ENCODE peak calls at places on chromosomes 7 and 10, in ten cellular contexts. E, H, K, P, R, A, Q, B, V and L are unnamed samples.
A peak's percentile ranks its signal among the peaks of the same experiment; 100 is the strongest.

GRCh38 chr10:69421611-69422308 is 5.0 kb upstream of the TACR2 start:
- DNase-seq in K (no peak), E (peak; percentile 76), B (no peak), A (no peak), P (no peak), Q (no peak), R (no peak), H (no peak), V (peak; percentile 80), L (no peak)

GRCh38 chr10:14905890-14906289 is 27.2 kb downstream of the SUV39H2 start:
- DNase-seq in B (no peak), Q (no peak), E (no peak), P (no peak), A (no peak), H (no peak), K (no peak), V (no peak), R (no peak), L (no peak)

GRCh38 chr10:46171661-46172060 is 115.1 kb upstream of the ANTXRL start:
- DNase-seq in Q (no peak), P (no peak), K (no peak), B (no peak), R (no peak), E (no peak), V (no peak), A (no peak), H (no peak), L (no peak)

GRCh38 chr7:159159731-159160130 is 15.1 kb upstream of the VIPR2 start:
- DNase-seq in P (no peak), K (no peak), E (no peak), R (no peak), B (no peak), H (no peak), A (no peak), V (no peak), Q (no peak), L (no peak)

GRCh38 chr7:128868624-128869137 is 6.0 kb downstream of the ATP6V1F start:
- DNase-seq in K (no peak), H (no peak), E (no peak), P (no peak), R (no peak), B (no peak), A (no peak), Q (no peak), V (no peak), L (no peak)

GRCh38 chr10:12728569-12728968 is 272.9 kb downstream of the CCDC3 start:
- DNase-seq in R (no peak), Q (no peak), A (no peak), B (no peak), H (no peak), V (no peak), P (no peak), E (no peak), K (peak; percentile 68), L (no peak)

GRCh38 chr10:4088354-4089066 is 303.5 kb upstream of the KLF6 start:
- DNase-seq in K (no peak), Q (no peak), H (no peak), E (no peak), R (no peak), A (no peak), P (no peak), V (no peak), B (no peak), L (no peak)

GRCh38 chr7:80224416-80224815 is 89.8 kb downstream of the GNAI1 start:
- DNase-seq in V (no peak), H (no peak), R (no peak), P (no peak), B (no peak), A (no peak), K (no peak), E (no peak), Q (no peak), L (no peak)

GRCh38 chr10:129523723-129524316 is 56.8 kb downstream of the MGMT start:
- DNase-seq in B (no peak), R (no peak), V (no peak), H (no peak), P (no peak), Q (no peak), A (no peak), K (no peak), E (no peak), L (no peak)

GRCh38 chr10:126508535-126509040 is 120.3 kb upstream of the ADAM12 start:
- DNase-seq in P (no peak), R (no peak), H (no peak), K (no peak), E (no peak), A (no peak), V (no peak), Q (no peak), B (no peak), L (no peak)

GRCh38 chr7:75889826-75890225 is 11.0 kb downstream of the RHBDD2 start:
- DNase-seq in H (no peak), R (no peak), P (no peak), E (no peak), A (no peak), Q (no peak), K (peak; percentile 78), V (no peak), B (no peak), L (no peak)

GRCh38 chr7:131027287-131027773 is 293.3 kb upstream of the KLF14 start:
- DNase-seq in B (peak; percentile 63), H (no peak), Q (no peak), A (no peak), V (peak; percentile 50), P (peak; percentile 49), E (peak; percentile 30), K (peak; percentile 45), R (peak; percentile 39), L (no peak)

GRCh38 chr7:66467887-66468286 is 160.8 kb upstream of the KCTD7 start:
- DNase-seq in P (no peak), A (no peak), E (no peak), Q (no peak), R (no peak), V (no peak), K (no peak), B (no peak), H (no peak), L (no peak)

GRCh38 chr10:82463165-82463564 is 588.2 kb downstream of the NRG3 start:
- DNase-seq in R (no peak), Q (no peak), K (no peak), B (no peak), E (no peak), A (no peak), P (no peak), H (no peak), V (no peak), L (no peak)

GRCh38 chr10:34018811-34019210 is 684.3 kb upstream of the NRP1 start:
- DNase-seq in H (no peak), Q (no peak), V (no peak), P (no peak), B (no peak), E (no peak), A (no peak), K (no peak), R (no peak), L (no peak)

GRCh38 chr10:29616542-29616941 is 18.2 kb downstream of the SVIL start:
- DNase-seq in K (no peak), E (no peak), V (no peak), P (no peak), R (no peak), Q (no peak), H (no peak), A (peak; percentile 60), B (no peak), L (no peak)
- H3K4me1 ChIP-seq in K (peaks cover 10% of the 10 kb centered on the region), E (peaks cover 50% of the 10 kb centered on the region), V (peaks cover 18% of the 10 kb centered on the region), P (no peaks in the 10 kb centered on the region), R (no peaks in the 10 kb centered on the region), Q (no peaks in the 10 kb centered on the region), H (peaks cover 12% of the 10 kb centered on the region), A (peaks cover 10% of the 10 kb centered on the region), B (peaks cover 34% of the 10 kb centered on the region), L (peaks cover 49% of the 10 kb centered on the region)

GRCh38 chr10:51694369-51694768 is 5.0 kb downstream of the CSTF2T start:
- DNase-seq in B (no peak), V (no peak), H (no peak), R (no peak), K (no peak), E (no peak), P (no peak), Q (no peak), A (no peak), L (no peak)
- H3K4me1 ChIP-seq in B (peaks cover 13% of the 10 kb centered on the region), V (peaks cover 11% of the 10 kb centered on the region), H (no peaks in the 10 kb centered on the region), R (peaks cover 14% of the 10 kb centered on the region), K (peaks cover 14% of the 10 kb centered on the region), E (peaks cover 53% of the 10 kb centered on the region), P (peaks cover 49% of the 10 kb centered on the region), Q (peaks cover 28% of the 10 kb centered on the region), A (peaks cover 7% of the 10 kb centered on the region), L (peaks cover 11% of the 10 kb centered on the region)

GRCh38 chr10:72067463-72068125 is 20.8 kb downstream of the SPOCK2 start:
- DNase-seq in Q (no peak), R (no peak), B (no peak), H (no peak), K (no peak), V (no peak), E (no peak), P (no peak), A (no peak), L (no peak)
- H3K4me1 ChIP-seq in Q (no peaks in the 10 kb centered on the region), R (peaks cover 2% of the 10 kb centered on the region), B (no peaks in the 10 kb centered on the region), H (peaks cover 13% of the 10 kb centered on the region), K (peaks cover 3% of the 10 kb centered on the region), V (peaks cover 3% of the 10 kb centered on the region), E (peaks cover 29% of the 10 kb centered on the region), P (peaks cover 17% of the 10 kb centered on the region), A (peaks cover 4% of the 10 kb centered on the region), L (no peaks in the 10 kb centered on the region)

GRCh38 chr7:6482307-6482706 is 34.6 kb upstream of the DAGLB start:
- DNase-seq in K (no peak), B (no peak), R (no peak), Q (no peak), A (peak; percentile 59), H (no peak), V (no peak), P (no peak), E (no peak), L (no peak)

GRCh38 chr7:6482743-6483119 is 35.0 kb upstream of the DAGLB start:
- DNase-seq in K (no peak), R (no peak), B (no peak), A (no peak), V (no peak), E (no peak), P (no peak), H (no peak), Q (no peak), L (no peak)

GRCh38 chr7:6480323-6480660 is 32.5 kb upstream of the DAGLB start:
- DNase-seq in K (no peak), E (no peak), R (no peak), V (no peak), A (no peak), Q (no peak), H (no peak), B (no peak), P (no peak), L (no peak)

GRCh38 chr7:6479067-6479466 is 31.3 kb upstream of the DAGLB start:
- DNase-seq in E (no peak), B (no peak), R (no peak), Q (peak; percentile 25), K (no peak), H (no peak), A (no peak), P (no peak), V (no peak), L (no peak)

DNA sequence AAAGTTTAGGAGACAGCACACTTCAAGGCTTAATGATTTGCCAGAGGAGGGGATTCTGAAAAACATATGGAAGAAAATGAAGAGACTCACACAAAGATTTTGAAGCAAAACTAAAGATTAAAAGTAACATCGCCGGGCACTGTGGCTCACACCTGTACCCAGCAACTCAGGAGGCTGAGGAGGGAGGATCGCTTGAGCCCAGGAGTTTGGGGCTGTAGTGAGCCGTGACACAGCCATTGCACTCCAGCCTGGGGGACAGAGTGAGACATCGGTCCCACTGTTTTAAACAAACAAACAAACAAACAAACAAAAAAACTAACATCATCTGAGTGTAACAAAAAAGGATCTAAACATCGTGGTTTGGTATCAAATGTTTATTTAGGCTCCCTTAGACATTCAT is 33.7 kb upstream of the DAGLB start:
- DNase-seq in Q (no peak), H (no peak), V (no peak), K (no peak), P (no peak), B (no peak), A (no peak), R (no peak), E (no peak), L (no peak)
- H3K4me1 ChIP-seq in Q (peaks cover 53% of the 10 kb centered on the region), H (peaks cover 5% of the 10 kb centered on the region), V (peaks cover 6% of the 10 kb centered on the region), K (peaks cover 32% of the 10 kb centered on the region), P (peaks cover 44% of the 10 kb centered on the region), B (peaks cover 11% of the 10 kb centered on the region), A (peaks cover 21% of the 10 kb centered on the region), R (no peaks in the 10 kb centered on the region), E (peaks cover 64% of the 10 kb centered on the region), L (peaks cover 24% of the 10 kb centered on the region)